ENCODE peak calls at places on chromosome 10, in six cellular contexts. N is AG04450, D is heart right ventricle, H is neuronal stem cell, O is adrenal gland, J is hepatocyte. Q is an unnamed sample.

GRCh38 chr10:95513941-95514392 is 47.2 kb downstream of the SORBS1 start:
- DNase-seq in O (peak; percentile 60), N (no peak), J (no peak), D (peak; percentile 25), H (no peak), Q (peak; percentile 45)

GRCh38 chr10:77036993-77037734 is 600.4 kb downstream of the KCNMA1 start:
- DNase-seq in O (no peak), N (no peak), H (peak; percentile 56), J (peak; percentile 26), D (no peak), Q (no peak)

GRCh38 chr10:110008518-110009339 is 945 bp downstream of the ADD3 start:
- DNase-seq in J (peak; percentile 34), N (no peak), O (peak; percentile 41), H (peak; percentile 15), D (peak; percentile 31), Q (no peak)

GRCh38 chr10:48466611-48467240 is 138.1 kb downstream of the ARHGAP22 start:
- DNase-seq in D (no peak), N (no peak), J (no peak), H (no peak), O (peak; percentile 5), Q (no peak)

GRCh38 chr10:45444976-45445898 is 71.2 kb downstream of the ALOX5 start:
- DNase-seq in J (no peak), D (no peak), O (no peak), H (no peak), N (no peak), Q (no peak)

GRCh38 chr10:91493313-91493712 is 83.2 kb downstream of the HECTD2 start:
- DNase-seq in D (no peak), J (peak; percentile 24), H (no peak), O (no peak), N (no peak), Q (no peak)

GRCh38 chr10:33536508-33536907 is 202.0 kb upstream of the NRP1 start:
- DNase-seq in O (no peak), D (no peak), J (no peak), H (no peak), N (no peak), Q (no peak)

GRCh38 chr10:58608826-58609225 is 96.2 kb downstream of the BICC1 start:
- DNase-seq in O (no peak), J (no peak), N (no peak), H (no peak), D (no peak), Q (no peak)

GRCh38 chr10:99760321-99760720 is 22.1 kb upstream of the ABCC2 start:
- DNase-seq in N (no peak), J (no peak), D (no peak), O (no peak), H (no peak), Q (no peak)

DNA sequence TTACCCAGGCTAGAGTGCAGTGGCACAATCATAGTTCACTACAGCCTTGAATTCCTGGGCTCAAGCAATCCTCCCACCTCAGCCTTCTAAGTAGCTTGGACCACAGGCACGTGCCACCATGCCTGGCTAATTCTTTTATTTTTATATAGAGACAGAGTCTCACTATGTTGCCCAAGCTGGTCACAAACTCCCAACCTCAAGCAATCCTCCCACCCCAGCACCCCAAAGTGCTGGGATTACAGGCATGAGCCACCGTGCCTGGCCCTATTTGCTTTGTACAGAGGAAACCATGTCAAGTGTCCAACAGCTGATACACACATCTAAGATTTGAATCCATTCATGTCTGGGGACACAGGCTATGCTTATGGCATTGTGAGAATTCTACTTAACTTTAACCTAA is 29.8 kb upstream of the MPP7 start:
- DNase-seq in O (no peak), D (no peak), H (no peak), J (no peak), N (no peak), Q (no peak)
- H3K27ac ChIP-seq in O (no peak overlapping the region), D (no peak overlapping the region), H (no peak overlapping the region), J (no peak overlapping the region), N (no peak overlapping the region), Q (no peak overlapping the region)

DNA sequence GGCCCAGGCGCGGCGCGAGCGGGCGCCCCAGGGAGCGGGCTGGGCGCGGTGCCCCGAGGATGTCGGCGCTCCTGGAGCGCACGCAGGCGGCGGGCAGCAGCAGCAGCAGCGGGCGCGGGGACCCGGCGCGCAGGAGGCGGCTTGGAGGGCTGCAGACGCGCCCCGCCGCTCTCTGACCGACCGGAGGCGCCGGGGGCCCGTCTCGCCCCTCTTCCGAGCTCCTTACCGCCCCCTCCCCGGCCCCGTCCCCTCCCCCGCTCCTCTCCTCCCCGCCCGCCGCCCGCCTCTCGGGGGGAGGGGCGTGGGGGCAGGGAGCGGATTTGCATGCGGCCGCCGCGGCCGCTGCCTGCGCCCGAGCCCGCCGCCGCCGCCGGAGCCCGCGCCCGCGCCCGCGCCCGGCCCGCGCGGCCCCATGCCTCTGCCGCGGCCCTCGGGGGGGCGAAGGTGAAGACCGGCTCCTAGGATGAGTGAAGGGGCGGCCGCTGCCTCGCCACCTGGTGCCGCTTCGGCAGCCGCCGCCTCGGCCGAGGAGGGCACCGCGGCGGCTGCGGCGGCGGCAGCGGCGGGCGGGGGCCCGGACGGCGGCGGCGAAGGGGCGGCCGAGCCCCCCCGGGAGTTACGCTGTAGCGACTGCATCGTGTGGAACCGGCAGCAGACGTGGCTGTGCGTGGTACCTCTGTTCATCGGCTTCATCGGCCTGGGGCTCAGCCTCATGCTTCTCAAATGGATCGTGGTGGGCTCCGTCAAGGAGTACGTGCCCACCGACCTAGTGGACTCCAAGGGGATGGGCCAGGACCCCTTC is at the start of gene NRG3:
- DNase-seq in N (no peak), O (no peak), D (no peak), J (no peak), H (peak; percentile 56), Q (no peak)
- H3K27me3 ChIP-seq in N (peaks cover 7% of the 10 kb centered on the region), O (peaks cover 27% of the 10 kb centered on the region), D (peaks cover 11% of the 10 kb centered on the region), J (peaks cover 82% of the 10 kb centered on the region), H (peaks cover 52% of the 10 kb centered on the region), Q (no peaks in the 10 kb centered on the region)

GRCh38 chr10:70303731-70304130 is 19.9 kb upstream of the NPFFR1 start:
- DNase-seq in D (no peak), N (no peak), H (no peak), O (no peak), J (no peak), Q (no peak)

GRCh38 chr10:70299876-70300275 is 16.1 kb upstream of the NPFFR1 start:
- DNase-seq in H (no peak), O (no peak), J (no peak), N (no peak), D (no peak), Q (no peak)

GRCh38 chr10:70300461-70300860 is 16.7 kb upstream of the NPFFR1 start:
- DNase-seq in J (no peak), H (no peak), N (no peak), D (no peak), O (no peak), Q (no peak)

GRCh38 chr10:70300908-70301597 is 17.2 kb upstream of the NPFFR1 start:
- DNase-seq in O (no peak), D (no peak), H (no peak), J (no peak), N (no peak), Q (no peak)

GRCh38 chr10:70302292-70302691 is 18.5 kb upstream of the NPFFR1 start:
- DNase-seq in N (peak; percentile 20), J (no peak), H (no peak), D (no peak), O (peak; percentile 53), Q (no peak)
- H3K27ac ChIP-seq in N (peak overlapping the region; percentile 52), J (no peak overlapping the region), H (no peak overlapping the region), D (peak overlapping the region; percentile 50), O (peak overlapping the region; percentile 55), Q (no peak overlapping the region)

GRCh38 chr10:52464725-52465124 is 150.6 kb downstream of the DKK1 start:
- DNase-seq in H (no peak), D (no peak), O (no peak), N (no peak), J (no peak), Q (no peak)
- H3K27me3 ChIP-seq in H (no peaks in the 10 kb centered on the region), D (no peaks in the 10 kb centered on the region), O (no peaks in the 10 kb centered on the region), N (no peaks in the 10 kb centered on the region), J (no peaks in the 10 kb centered on the region), Q (no peaks in the 10 kb centered on the region)

GRCh38 chr10:104100795-104101194 is 15.1 kb upstream of the COL17A1 start:
- DNase-seq in O (no peak), N (no peak), H (no peak), D (no peak), J (no peak), Q (no peak)
- H3K27ac ChIP-seq in O (no peak overlapping the region), N (no peak overlapping the region), H (no peak overlapping the region), D (no peak overlapping the region), J (no peak overlapping the region), Q (no peak overlapping the region)

DNA sequence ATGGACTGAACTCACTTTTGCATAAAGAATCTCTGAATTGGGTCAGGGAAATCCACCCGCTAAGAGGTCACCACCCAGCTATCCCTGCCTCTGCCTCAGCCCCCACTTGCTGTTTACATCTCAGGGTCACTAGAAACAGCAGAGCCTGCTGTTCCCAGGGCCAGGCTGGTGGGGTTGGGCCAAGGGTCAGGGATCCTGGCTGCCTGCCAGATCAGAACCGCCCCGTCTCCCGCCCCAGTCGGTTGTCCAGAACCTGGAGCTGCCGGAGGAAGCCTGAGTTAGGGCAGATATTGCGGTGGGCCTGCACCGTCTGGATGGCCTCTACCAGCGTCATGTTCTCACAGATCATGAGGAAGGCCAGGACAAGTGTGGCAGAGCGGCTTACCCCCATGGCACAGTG is 17.0 kb upstream of the SAMD8 start:
- DNase-seq in D (no peak), J (no peak), O (no peak), H (no peak), N (no peak), Q (no peak)
- H3K27me3 ChIP-seq in D (no peaks in the 10 kb centered on the region), J (no peaks in the 10 kb centered on the region), O (no peaks in the 10 kb centered on the region), H (no peaks in the 10 kb centered on the region), N (peaks cover 3% of the 10 kb centered on the region), Q (no peaks in the 10 kb centered on the region)

GRCh38 chr10:102815790-102816549 is 21.2 kb downstream of the CYP17A1 start:
- DNase-seq in J (no peak), O (peak; percentile 70), D (peak; percentile 44), N (peak; percentile 81), H (no peak), Q (peak; percentile 50)
- H3K27ac ChIP-seq in J (peak overlapping the region; percentile 95), O (peak overlapping the region; percentile 97), D (peak overlapping the region; percentile 92), N (peak overlapping the region; percentile 98), H (no peak overlapping the region), Q (peak overlapping the region; percentile 96)

DNA sequence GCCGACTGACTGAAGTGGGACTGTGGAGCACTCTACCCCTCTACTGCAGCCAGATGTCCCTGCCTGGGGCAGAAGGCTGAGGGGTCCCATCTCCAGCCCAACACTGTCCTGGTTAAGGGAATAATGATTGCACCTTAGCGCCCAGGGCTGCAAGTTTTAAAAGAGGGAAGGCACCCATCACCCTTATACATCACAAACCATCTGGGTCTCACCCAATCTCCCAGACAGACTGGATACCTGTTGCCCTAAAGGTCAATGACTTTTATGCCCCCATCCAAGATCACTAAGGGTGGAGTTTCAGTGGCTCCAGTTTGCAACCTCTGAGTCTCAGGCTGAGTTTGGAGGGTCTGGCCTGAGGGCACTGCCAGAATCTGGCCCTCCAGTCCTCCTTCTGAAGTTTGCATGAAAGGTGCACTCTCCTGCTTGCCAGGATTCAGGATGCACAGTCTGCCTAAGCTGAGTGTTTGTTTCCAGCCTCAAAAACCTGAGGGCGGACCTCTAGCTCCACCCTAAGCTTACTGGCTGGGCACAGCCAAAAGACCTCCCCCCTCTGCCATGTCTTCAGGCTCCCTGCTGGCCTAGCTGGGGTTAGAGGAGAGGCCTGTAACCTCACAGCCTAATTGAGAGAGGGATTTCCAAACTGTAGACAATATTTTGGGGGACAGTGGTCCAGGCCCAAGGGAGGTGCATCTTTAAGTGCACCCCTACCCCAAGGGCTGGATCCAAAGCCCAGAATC is 2.5 kb upstream of the EMX2 start:
- DNase-seq in O (no peak), D (no peak), J (no peak), N (no peak), H (no peak), Q (no peak)
- H3K27me3 ChIP-seq in O (peaks cover 94% of the 10 kb centered on the region), D (peaks cover 61% of the 10 kb centered on the region), J (peaks cover 97% of the 10 kb centered on the region), N (peaks cover 95% of the 10 kb centered on the region), H (peaks cover 100% of the 10 kb centered on the region), Q (peaks cover 35% of the 10 kb centered on the region)

GRCh38 chr10:22617516-22617915 is 96.9 kb downstream of the PIP4K2A start:
- DNase-seq in N (no peak), O (no peak), H (no peak), J (no peak), D (no peak), Q (no peak)
- H3K27ac ChIP-seq in N (no peak overlapping the region), O (peak overlapping the region; percentile 85), H (no peak overlapping the region), J (peak overlapping the region; percentile 2), D (peak overlapping the region; percentile 60), Q (no peak overlapping the region)

Q was measured in thoracic aorta.